ENCODE peak calls at places on chromosome 7, in nine cellular contexts. One of them, this sample, is unnamed.

GRCh38 chr7:2461268-2462026 is 14.8 kb downstream of the GRIFIN start:
- DNase-seq in LHCN-M2: no peak
- DNase-seq in PC-3: no peak
- DNase-seq in NCI-H1092 treated with DMSO at 0.1 percent for 48 hours: no peak
- DNase-seq in stimulated activated CD4-positive, alpha-beta T cell treated with anti-CD3 and anti-CD28 coated beads, TNF-alpha, amount 100 ng/mL, for 4 hours: no peak
- DNase-seq in fibroblast of pulmonary artery: no peak
- DNase-seq in B cell: no peak
- DNase-seq in stimulated activated CD8-positive, alpha-beta memory T cell treated with anti-CD3 and anti-CD28 coated beads, Interleukin-2, amount 100 ng/mL, for 1 hour: no peak
- DNase-seq in posterior vena cava: no peak
- DNase-seq in this sample: no peak

GRCh38 chr7:81802251-81802650 is 32.4 kb upstream of the HGF start:
- DNase-seq in B cell: no peak
- DNase-seq in stimulated activated CD8-positive, alpha-beta memory T cell treated with anti-CD3 and anti-CD28 coated beads, Interleukin-2, amount 100 ng/mL, for 1 hour: no peak
- DNase-seq in NCI-H1092 treated with DMSO at 0.1 percent for 48 hours: no peak
- DNase-seq in fibroblast of pulmonary artery: no peak
- DNase-seq in PC-3: no peak
- DNase-seq in posterior vena cava: no peak
- DNase-seq in LHCN-M2: no peak
- DNase-seq in stimulated activated CD4-positive, alpha-beta T cell treated with anti-CD3 and anti-CD28 coated beads, TNF-alpha, amount 100 ng/mL, for 4 hours: no peak
- DNase-seq in this sample: no peak

GRCh38 chr7:152674860-152675760 is 831 bp downstream of the XRCC2 start:
- DNase-seq in posterior vena cava: no peak
- DNase-seq in fibroblast of pulmonary artery: peak; percentile 40
- DNase-seq in B cell: no peak
- DNase-seq in stimulated activated CD8-positive, alpha-beta memory T cell treated with anti-CD3 and anti-CD28 coated beads, Interleukin-2, amount 100 ng/mL, for 1 hour: no peak
- DNase-seq in stimulated activated CD4-positive, alpha-beta T cell treated with anti-CD3 and anti-CD28 coated beads, TNF-alpha, amount 100 ng/mL, for 4 hours: no peak
- DNase-seq in NCI-H1092 treated with DMSO at 0.1 percent for 48 hours: peak; percentile 90
- DNase-seq in LHCN-M2: peak; percentile 47
- DNase-seq in PC-3: peak; percentile 23
- DNase-seq in this sample: peak; percentile 30

GRCh38 chr7:141956084-141956483 is 9.3 kb upstream of the CLEC5A start:
- DNase-seq in posterior vena cava: no peak
- DNase-seq in B cell: no peak
- DNase-seq in PC-3: no peak
- DNase-seq in stimulated activated CD8-positive, alpha-beta memory T cell treated with anti-CD3 and anti-CD28 coated beads, Interleukin-2, amount 100 ng/mL, for 1 hour: no peak
- DNase-seq in NCI-H1092 treated with DMSO at 0.1 percent for 48 hours: no peak
- DNase-seq in stimulated activated CD4-positive, alpha-beta T cell treated with anti-CD3 and anti-CD28 coated beads, TNF-alpha, amount 100 ng/mL, for 4 hours: no peak
- DNase-seq in LHCN-M2: peak; percentile 44
- DNase-seq in fibroblast of pulmonary artery: no peak
- DNase-seq in this sample: no peak

GRCh38 chr7:74272305-74273038 is 16.7 kb upstream of the CLIP2 start:
- DNase-seq in stimulated activated CD8-positive, alpha-beta memory T cell treated with anti-CD3 and anti-CD28 coated beads, Interleukin-2, amount 100 ng/mL, for 1 hour: no peak
- DNase-seq in B cell: peak; percentile 62
- DNase-seq in NCI-H1092 treated with DMSO at 0.1 percent for 48 hours: no peak
- DNase-seq in fibroblast of pulmonary artery: peak; percentile 98
- DNase-seq in posterior vena cava: peak; percentile 95
- DNase-seq in LHCN-M2: peak; percentile 97
- DNase-seq in PC-3: peak; percentile 77
- DNase-seq in stimulated activated CD4-positive, alpha-beta T cell treated with anti-CD3 and anti-CD28 coated beads, TNF-alpha, amount 100 ng/mL, for 4 hours: no peak
- DNase-seq in this sample: peak; percentile 97

GRCh38 chr7:93981480-93981874 is 22.7 kb downstream of the BET1 start:
- DNase-seq in B cell: no peak
- DNase-seq in posterior vena cava: no peak
- DNase-seq in fibroblast of pulmonary artery: peak; percentile 24
- DNase-seq in PC-3: no peak
- DNase-seq in NCI-H1092 treated with DMSO at 0.1 percent for 48 hours: no peak
- DNase-seq in stimulated activated CD8-positive, alpha-beta memory T cell treated with anti-CD3 and anti-CD28 coated beads, Interleukin-2, amount 100 ng/mL, for 1 hour: no peak
- DNase-seq in stimulated activated CD4-positive, alpha-beta T cell treated with anti-CD3 and anti-CD28 coated beads, TNF-alpha, amount 100 ng/mL, for 4 hours: no peak
- DNase-seq in LHCN-M2: no peak
- DNase-seq in this sample: peak; percentile 32

GRCh38 chr7:138745189-138745588 is 44.0 kb upstream of the SVOPL start:
- DNase-seq in fibroblast of pulmonary artery: no peak
- DNase-seq in LHCN-M2: no peak
- DNase-seq in PC-3: no peak
- DNase-seq in B cell: no peak
- DNase-seq in stimulated activated CD4-positive, alpha-beta T cell treated with anti-CD3 and anti-CD28 coated beads, TNF-alpha, amount 100 ng/mL, for 4 hours: no peak
- DNase-seq in stimulated activated CD8-positive, alpha-beta memory T cell treated with anti-CD3 and anti-CD28 coated beads, Interleukin-2, amount 100 ng/mL, for 1 hour: no peak
- DNase-seq in NCI-H1092 treated with DMSO at 0.1 percent for 48 hours: no peak
- DNase-seq in posterior vena cava: no peak
- DNase-seq in this sample: no peak

GRCh38 chr7:109890622-109891021 is 1200.3 kb upstream of the LRRN3 start:
- DNase-seq in stimulated activated CD4-positive, alpha-beta T cell treated with anti-CD3 and anti-CD28 coated beads, TNF-alpha, amount 100 ng/mL, for 4 hours: no peak
- DNase-seq in B cell: no peak
- DNase-seq in stimulated activated CD8-positive, alpha-beta memory T cell treated with anti-CD3 and anti-CD28 coated beads, Interleukin-2, amount 100 ng/mL, for 1 hour: no peak
- DNase-seq in fibroblast of pulmonary artery: peak; percentile 11
- DNase-seq in PC-3: no peak
- DNase-seq in LHCN-M2: no peak
- DNase-seq in posterior vena cava: no peak
- DNase-seq in NCI-H1092 treated with DMSO at 0.1 percent for 48 hours: no peak
- DNase-seq in this sample: no peak

GRCh38 chr7:150838965-150839650 is 13.2 kb upstream of the AOC1 start:
- DNase-seq in LHCN-M2: no peak
- DNase-seq in stimulated activated CD4-positive, alpha-beta T cell treated with anti-CD3 and anti-CD28 coated beads, TNF-alpha, amount 100 ng/mL, for 4 hours: no peak
- DNase-seq in B cell: no peak
- DNase-seq in PC-3: no peak
- DNase-seq in posterior vena cava: no peak
- DNase-seq in stimulated activated CD8-positive, alpha-beta memory T cell treated with anti-CD3 and anti-CD28 coated beads, Interleukin-2, amount 100 ng/mL, for 1 hour: no peak
- DNase-seq in fibroblast of pulmonary artery: no peak
- DNase-seq in NCI-H1092 treated with DMSO at 0.1 percent for 48 hours: no peak
- DNase-seq in this sample: peak; percentile 56

GRCh38 chr7:140519007-140519399 is 39.7 kb upstream of the MKRN1 start:
- DNase-seq in stimulated activated CD8-positive, alpha-beta memory T cell treated with anti-CD3 and anti-CD28 coated beads, Interleukin-2, amount 100 ng/mL, for 1 hour: no peak
- DNase-seq in NCI-H1092 treated with DMSO at 0.1 percent for 48 hours: no peak
- DNase-seq in LHCN-M2: no peak
- DNase-seq in stimulated activated CD4-positive, alpha-beta T cell treated with anti-CD3 and anti-CD28 coated beads, TNF-alpha, amount 100 ng/mL, for 4 hours: no peak
- DNase-seq in fibroblast of pulmonary artery: no peak
- DNase-seq in posterior vena cava: no peak
- DNase-seq in PC-3: no peak
- DNase-seq in B cell: no peak
- DNase-seq in this sample: no peak

GRCh38 chr7:36423633-36424032 is 34.0 kb downstream of the ANLN start:
- DNase-seq in stimulated activated CD8-positive, alpha-beta memory T cell treated with anti-CD3 and anti-CD28 coated beads, Interleukin-2, amount 100 ng/mL, for 1 hour: no peak
- DNase-seq in fibroblast of pulmonary artery: no peak
- DNase-seq in posterior vena cava: no peak
- DNase-seq in stimulated activated CD4-positive, alpha-beta T cell treated with anti-CD3 and anti-CD28 coated beads, TNF-alpha, amount 100 ng/mL, for 4 hours: no peak
- DNase-seq in B cell: no peak
- DNase-seq in PC-3: no peak
- DNase-seq in LHCN-M2: no peak
- DNase-seq in NCI-H1092 treated with DMSO at 0.1 percent for 48 hours: no peak
- DNase-seq in this sample: no peak

GRCh38 chr7:74311305-74311744 is 22.1 kb downstream of the CLIP2 start:
- DNase-seq in stimulated activated CD4-positive, alpha-beta T cell treated with anti-CD3 and anti-CD28 coated beads, TNF-alpha, amount 100 ng/mL, for 4 hours: no peak
- DNase-seq in fibroblast of pulmonary artery: peak; percentile 15
- DNase-seq in LHCN-M2: peak; percentile 41
- DNase-seq in stimulated activated CD8-positive, alpha-beta memory T cell treated with anti-CD3 and anti-CD28 coated beads, Interleukin-2, amount 100 ng/mL, for 1 hour: no peak
- DNase-seq in NCI-H1092 treated with DMSO at 0.1 percent for 48 hours: no peak
- DNase-seq in posterior vena cava: no peak
- DNase-seq in PC-3: peak; percentile 84
- DNase-seq in B cell: no peak
- DNase-seq in this sample: no peak

GRCh38 chr7:144454256-144455039 is 51.0 kb upstream of the NOBOX start:
- DNase-seq in PC-3: no peak
- DNase-seq in stimulated activated CD8-positive, alpha-beta memory T cell treated with anti-CD3 and anti-CD28 coated beads, Interleukin-2, amount 100 ng/mL, for 1 hour: no peak
- DNase-seq in fibroblast of pulmonary artery: peak; percentile 13
- DNase-seq in B cell: no peak
- DNase-seq in LHCN-M2: no peak
- DNase-seq in NCI-H1092 treated with DMSO at 0.1 percent for 48 hours: no peak
- DNase-seq in stimulated activated CD4-positive, alpha-beta T cell treated with anti-CD3 and anti-CD28 coated beads, TNF-alpha, amount 100 ng/mL, for 4 hours: no peak
- DNase-seq in posterior vena cava: no peak
- DNase-seq in this sample: no peak

GRCh38 chr7:125059861-125060456 is 130.3 kb upstream of the POT1 start:
- DNase-seq in B cell: no peak
- DNase-seq in LHCN-M2: peak; percentile 19
- DNase-seq in posterior vena cava: no peak
- DNase-seq in fibroblast of pulmonary artery: peak; percentile 39
- DNase-seq in PC-3: peak; percentile 50
- DNase-seq in NCI-H1092 treated with DMSO at 0.1 percent for 48 hours: peak; percentile 69
- DNase-seq in stimulated activated CD8-positive, alpha-beta memory T cell treated with anti-CD3 and anti-CD28 coated beads, Interleukin-2, amount 100 ng/mL, for 1 hour: no peak
- DNase-seq in stimulated activated CD4-positive, alpha-beta T cell treated with anti-CD3 and anti-CD28 coated beads, TNF-alpha, amount 100 ng/mL, for 4 hours: no peak
- DNase-seq in this sample: peak; percentile 26

GRCh38 chr7:121034929-121035328 is 46.4 kb downstream of the CPED1 start:
- DNase-seq in B cell: no peak
- DNase-seq in NCI-H1092 treated with DMSO at 0.1 percent for 48 hours: no peak
- DNase-seq in PC-3: no peak
- DNase-seq in fibroblast of pulmonary artery: no peak
- DNase-seq in posterior vena cava: no peak
- DNase-seq in stimulated activated CD4-positive, alpha-beta T cell treated with anti-CD3 and anti-CD28 coated beads, TNF-alpha, amount 100 ng/mL, for 4 hours: no peak
- DNase-seq in LHCN-M2: no peak
- DNase-seq in stimulated activated CD8-positive, alpha-beta memory T cell treated with anti-CD3 and anti-CD28 coated beads, Interleukin-2, amount 100 ng/mL, for 1 hour: no peak
- DNase-seq in this sample: no peak

GRCh38 chr7:112292162-112292561 is 85.7 kb downstream of the ZNF277 start:
- DNase-seq in stimulated activated CD8-positive, alpha-beta memory T cell treated with anti-CD3 and anti-CD28 coated beads, Interleukin-2, amount 100 ng/mL, for 1 hour: no peak
- DNase-seq in PC-3: no peak
- DNase-seq in NCI-H1092 treated with DMSO at 0.1 percent for 48 hours: no peak
- DNase-seq in posterior vena cava: no peak
- DNase-seq in fibroblast of pulmonary artery: no peak
- DNase-seq in LHCN-M2: no peak
- DNase-seq in stimulated activated CD4-positive, alpha-beta T cell treated with anti-CD3 and anti-CD28 coated beads, TNF-alpha, amount 100 ng/mL, for 4 hours: no peak
- DNase-seq in B cell: no peak
- DNase-seq in this sample: no peak

GRCh38 chr7:43621729-43622448 is 39.0 kb downstream of the STK17A start:
- DNase-seq in PC-3: no peak
- DNase-seq in LHCN-M2: no peak
- DNase-seq in posterior vena cava: no peak
- DNase-seq in B cell: no peak
- DNase-seq in stimulated activated CD4-positive, alpha-beta T cell treated with anti-CD3 and anti-CD28 coated beads, TNF-alpha, amount 100 ng/mL, for 4 hours: no peak
- DNase-seq in NCI-H1092 treated with DMSO at 0.1 percent for 48 hours: no peak
- DNase-seq in fibroblast of pulmonary artery: peak; percentile 20
- DNase-seq in stimulated activated CD8-positive, alpha-beta memory T cell treated with anti-CD3 and anti-CD28 coated beads, Interleukin-2, amount 100 ng/mL, for 1 hour: no peak
- DNase-seq in this sample: no peak

GRCh38 chr7:20407585-20408466 is 77.1 kb downstream of the ITGB8 start:
- DNase-seq in posterior vena cava: no peak
- DNase-seq in LHCN-M2: peak; percentile 71
- DNase-seq in fibroblast of pulmonary artery: peak; percentile 78
- DNase-seq in PC-3: peak; percentile 84
- DNase-seq in stimulated activated CD4-positive, alpha-beta T cell treated with anti-CD3 and anti-CD28 coated beads, TNF-alpha, amount 100 ng/mL, for 4 hours: no peak
- DNase-seq in B cell: no peak
- DNase-seq in stimulated activated CD8-positive, alpha-beta memory T cell treated with anti-CD3 and anti-CD28 coated beads, Interleukin-2, amount 100 ng/mL, for 1 hour: no peak
- DNase-seq in NCI-H1092 treated with DMSO at 0.1 percent for 48 hours: peak; percentile 93
- DNase-seq in this sample: peak; percentile 69

GRCh38 chr7:107209565-107209964 is 40.8 kb downstream of the HBP1 start:
- DNase-seq in LHCN-M2: no peak
- DNase-seq in posterior vena cava: no peak
- DNase-seq in fibroblast of pulmonary artery: no peak
- DNase-seq in B cell: no peak
- DNase-seq in stimulated activated CD4-positive, alpha-beta T cell treated with anti-CD3 and anti-CD28 coated beads, TNF-alpha, amount 100 ng/mL, for 4 hours: no peak
- DNase-seq in PC-3: peak; percentile 50
- DNase-seq in NCI-H1092 treated with DMSO at 0.1 percent for 48 hours: no peak
- DNase-seq in stimulated activated CD8-positive, alpha-beta memory T cell treated with anti-CD3 and anti-CD28 coated beads, Interleukin-2, amount 100 ng/mL, for 1 hour: no peak
- DNase-seq in this sample: no peak

GRCh38 chr7:87151701-87152111 is 547 bp upstream of the DMTF1 start:
- DNase-seq in fibroblast of pulmonary artery: no peak
- DNase-seq in PC-3: no peak
- DNase-seq in NCI-H1092 treated with DMSO at 0.1 percent for 48 hours: no peak
- DNase-seq in stimulated activated CD4-positive, alpha-beta T cell treated with anti-CD3 and anti-CD28 coated beads, TNF-alpha, amount 100 ng/mL, for 4 hours: no peak
- DNase-seq in stimulated activated CD8-positive, alpha-beta memory T cell treated with anti-CD3 and anti-CD28 coated beads, Interleukin-2, amount 100 ng/mL, for 1 hour: no peak
- DNase-seq in posterior vena cava: no peak
- DNase-seq in LHCN-M2: no peak
- DNase-seq in B cell: peak; percentile 65
- DNase-seq in this sample: no peak

GRCh38 chr7:38368191-38368605 is 94.8 kb upstream of the TARP start:
- DNase-seq in B cell: peak; percentile 33
- DNase-seq in PC-3: peak; percentile 80
- DNase-seq in posterior vena cava: peak; percentile 89
- DNase-seq in LHCN-M2: peak; percentile 81
- DNase-seq in stimulated activated CD8-positive, alpha-beta memory T cell treated with anti-CD3 and anti-CD28 coated beads, Interleukin-2, amount 100 ng/mL, for 1 hour: peak; percentile 61
- DNase-seq in stimulated activated CD4-positive, alpha-beta T cell treated with anti-CD3 and anti-CD28 coated beads, TNF-alpha, amount 100 ng/mL, for 4 hours: no peak
- DNase-seq in NCI-H1092 treated with DMSO at 0.1 percent for 48 hours: peak; percentile 61
- DNase-seq in fibroblast of pulmonary artery: peak; percentile 72
- DNase-seq in this sample: peak; percentile 90

GRCh38 chr7:123798527-123799188 is 46.3 kb upstream of the HYAL4 start:
- DNase-seq in NCI-H1092 treated with DMSO at 0.1 percent for 48 hours: no peak
- DNase-seq in PC-3: peak; percentile 23
- DNase-seq in B cell: no peak
- DNase-seq in LHCN-M2: peak; percentile 28
- DNase-seq in stimulated activated CD8-positive, alpha-beta memory T cell treated with anti-CD3 and anti-CD28 coated beads, Interleukin-2, amount 100 ng/mL, for 1 hour: no peak
- DNase-seq in fibroblast of pulmonary artery: no peak
- DNase-seq in stimulated activated CD4-positive, alpha-beta T cell treated with anti-CD3 and anti-CD28 coated beads, TNF-alpha, amount 100 ng/mL, for 4 hours: no peak
- DNase-seq in posterior vena cava: no peak
- DNase-seq in this sample: peak; percentile 20

GRCh38 chr7:42972703-42973500 is 40.7 kb downstream of the MRPL32 start:
- DNase-seq in stimulated activated CD4-positive, alpha-beta T cell treated with anti-CD3 and anti-CD28 coated beads, TNF-alpha, amount 100 ng/mL, for 4 hours: no peak
- DNase-seq in LHCN-M2: peak; percentile 97
- DNase-seq in posterior vena cava: peak; percentile 87
- DNase-seq in B cell: no peak
- DNase-seq in fibroblast of pulmonary artery: peak; percentile 99
- DNase-seq in stimulated activated CD8-positive, alpha-beta memory T cell treated with anti-CD3 and anti-CD28 coated beads, Interleukin-2, amount 100 ng/mL, for 1 hour: no peak
- DNase-seq in PC-3: peak; percentile 72
- DNase-seq in NCI-H1092 treated with DMSO at 0.1 percent for 48 hours: no peak
- DNase-seq in this sample: peak; percentile 12

GRCh38 chr7:97107192-97107800 is 10.2 kb upstream of the SDHAF3 start:
- DNase-seq in B cell: no peak
- DNase-seq in posterior vena cava: no peak
- DNase-seq in fibroblast of pulmonary artery: peak; percentile 83
- DNase-seq in stimulated activated CD4-positive, alpha-beta T cell treated with anti-CD3 and anti-CD28 coated beads, TNF-alpha, amount 100 ng/mL, for 4 hours: no peak
- DNase-seq in stimulated activated CD8-positive, alpha-beta memory T cell treated with anti-CD3 and anti-CD28 coated beads, Interleukin-2, amount 100 ng/mL, for 1 hour: no peak
- DNase-seq in PC-3: no peak
- DNase-seq in NCI-H1092 treated with DMSO at 0.1 percent for 48 hours: no peak
- DNase-seq in LHCN-M2: peak; percentile 37
- DNase-seq in this sample: no peak

GRCh38 chr7:47557986-47558670 is 23.8 kb downstream of the TNS3 start:
- DNase-seq in PC-3: no peak
- DNase-seq in stimulated activated CD8-positive, alpha-beta memory T cell treated with anti-CD3 and anti-CD28 coated beads, Interleukin-2, amount 100 ng/mL, for 1 hour: no peak
- DNase-seq in posterior vena cava: no peak
- DNase-seq in B cell: no peak
- DNase-seq in stimulated activated CD4-positive, alpha-beta T cell treated with anti-CD3 and anti-CD28 coated beads, TNF-alpha, amount 100 ng/mL, for 4 hours: no peak
- DNase-seq in fibroblast of pulmonary artery: no peak
- DNase-seq in LHCN-M2: no peak
- DNase-seq in NCI-H1092 treated with DMSO at 0.1 percent for 48 hours: no peak
- DNase-seq in this sample: no peak

GRCh38 chr7:5291301-5291700 is 8.6 kb downstream of the SLC29A4 start:
- DNase-seq in fibroblast of pulmonary artery: no peak
- DNase-seq in PC-3: no peak
- DNase-seq in posterior vena cava: no peak
- DNase-seq in NCI-H1092 treated with DMSO at 0.1 percent for 48 hours: no peak
- DNase-seq in stimulated activated CD8-positive, alpha-beta memory T cell treated with anti-CD3 and anti-CD28 coated beads, Interleukin-2, amount 100 ng/mL, for 1 hour: no peak
- DNase-seq in B cell: no peak
- DNase-seq in stimulated activated CD4-positive, alpha-beta T cell treated with anti-CD3 and anti-CD28 coated beads, TNF-alpha, amount 100 ng/mL, for 4 hours: no peak
- DNase-seq in LHCN-M2: no peak
- DNase-seq in this sample: no peak

GRCh38 chr7:128075536-128076095 is 44.4 kb upstream of the LRRC4 start:
- DNase-seq in LHCN-M2: no peak
- DNase-seq in stimulated activated CD4-positive, alpha-beta T cell treated with anti-CD3 and anti-CD28 coated beads, TNF-alpha, amount 100 ng/mL, for 4 hours: no peak
- DNase-seq in fibroblast of pulmonary artery: no peak
- DNase-seq in stimulated activated CD8-positive, alpha-beta memory T cell treated with anti-CD3 and anti-CD28 coated beads, Interleukin-2, amount 100 ng/mL, for 1 hour: no peak
- DNase-seq in B cell: no peak
- DNase-seq in posterior vena cava: no peak
- DNase-seq in NCI-H1092 treated with DMSO at 0.1 percent for 48 hours: no peak
- DNase-seq in PC-3: no peak
- DNase-seq in this sample: no peak

GRCh38 chr7:141700848-141701371 is 1.1 kb downstream of the DENND11 start:
- DNase-seq in PC-3: no peak
- DNase-seq in stimulated activated CD8-positive, alpha-beta memory T cell treated with anti-CD3 and anti-CD28 coated beads, Interleukin-2, amount 100 ng/mL, for 1 hour: no peak
- DNase-seq in posterior vena cava: peak; percentile 70
- DNase-seq in LHCN-M2: no peak
- DNase-seq in fibroblast of pulmonary artery: no peak
- DNase-seq in stimulated activated CD4-positive, alpha-beta T cell treated with anti-CD3 and anti-CD28 coated beads, TNF-alpha, amount 100 ng/mL, for 4 hours: no peak
- DNase-seq in NCI-H1092 treated with DMSO at 0.1 percent for 48 hours: no peak
- DNase-seq in B cell: peak; percentile 15
- DNase-seq in this sample: peak; percentile 25

GRCh38 chr7:2838873-2839578 is 5.1 kb downstream of the GNA12 start:
- DNase-seq in fibroblast of pulmonary artery: no peak
- DNase-seq in B cell: peak; percentile 62
- DNase-seq in posterior vena cava: no peak
- DNase-seq in LHCN-M2: no peak
- DNase-seq in stimulated activated CD4-positive, alpha-beta T cell treated with anti-CD3 and anti-CD28 coated beads, TNF-alpha, amount 100 ng/mL, for 4 hours: no peak
- DNase-seq in stimulated activated CD8-positive, alpha-beta memory T cell treated with anti-CD3 and anti-CD28 coated beads, Interleukin-2, amount 100 ng/mL, for 1 hour: no peak
- DNase-seq in NCI-H1092 treated with DMSO at 0.1 percent for 48 hours: no peak
- DNase-seq in PC-3: no peak
- DNase-seq in this sample: no peak

GRCh38 chr7:130970696-130971095 is 236.7 kb upstream of the KLF14 start:
- DNase-seq in fibroblast of pulmonary artery: peak; percentile 56
- DNase-seq in posterior vena cava: no peak
- DNase-seq in PC-3: no peak
- DNase-seq in stimulated activated CD8-positive, alpha-beta memory T cell treated with anti-CD3 and anti-CD28 coated beads, Interleukin-2, amount 100 ng/mL, for 1 hour: no peak
- DNase-seq in NCI-H1092 treated with DMSO at 0.1 percent for 48 hours: no peak
- DNase-seq in B cell: no peak
- DNase-seq in LHCN-M2: no peak
- DNase-seq in stimulated activated CD4-positive, alpha-beta T cell treated with anti-CD3 and anti-CD28 coated beads, TNF-alpha, amount 100 ng/mL, for 4 hours: no peak
- DNase-seq in this sample: no peak

GRCh38 chr7:28609608-28610007 is 197.3 kb downstream of the CREB5 start:
- DNase-seq in fibroblast of pulmonary artery: no peak
- DNase-seq in posterior vena cava: no peak
- DNase-seq in stimulated activated CD8-positive, alpha-beta memory T cell treated with anti-CD3 and anti-CD28 coated beads, Interleukin-2, amount 100 ng/mL, for 1 hour: no peak
- DNase-seq in NCI-H1092 treated with DMSO at 0.1 percent for 48 hours: no peak
- DNase-seq in stimulated activated CD4-positive, alpha-beta T cell treated with anti-CD3 and anti-CD28 coated beads, TNF-alpha, amount 100 ng/mL, for 4 hours: no peak
- DNase-seq in B cell: no peak
- DNase-seq in LHCN-M2: peak; percentile 50
- DNase-seq in PC-3: no peak
- DNase-seq in this sample: no peak

This sample was measured in kidney tubule cell.